ENCODE peak calls at places on chromosomes 13 and 19, in seven cellular contexts. One of them, this sample, is unnamed. For H3K4me1, the result is how much of the 10 kb centered on the place peaks cover.

GRCh38 chr19:47350599-47350998 is 1.5 kb downstream of the DHX34 start:
- DNase-seq in A673: no peak
- DNase-seq in A549: no peak
- DNase-seq in Peyer's patch: no peak
- DNase-seq in HepG2: no peak
- DNase-seq in left ventricle myocardium inferior: no peak
- DNase-seq in psoas muscle: no peak
- DNase-seq in this sample: no peak

GRCh38 chr13:77184455-77184854 is 142.4 kb downstream of the MYCBP2 start:
- DNase-seq in A673: no peak
- DNase-seq in A549: no peak
- DNase-seq in Peyer's patch: no peak
- DNase-seq in HepG2: no peak
- DNase-seq in left ventricle myocardium inferior: no peak
- DNase-seq in psoas muscle: no peak
- DNase-seq in this sample: no peak

GRCh38 chr19:13115936-13116281 is 631 bp downstream of the TRMT1 start:
- DNase-seq in A673: no peak
- DNase-seq in A549: no peak
- DNase-seq in Peyer's patch: no peak
- DNase-seq in HepG2: no peak
- DNase-seq in left ventricle myocardium inferior: no peak
- DNase-seq in psoas muscle: no peak
- DNase-seq in this sample: no peak

GRCh38 chr13:39935155-39935554 is 279.7 kb downstream of the COG6 start:
- DNase-seq in A673: no peak
- DNase-seq in A549: no peak
- DNase-seq in Peyer's patch: no peak
- DNase-seq in HepG2: no peak
- DNase-seq in left ventricle myocardium inferior: no peak
- DNase-seq in psoas muscle: no peak
- DNase-seq in this sample: no peak

GRCh38 chr13:28753208-28753892 is 34.6 kb upstream of the SLC46A3 start:
- DNase-seq in A673: peak
- DNase-seq in A549: peak
- DNase-seq in Peyer's patch: peak
- DNase-seq in HepG2: peak
- DNase-seq in left ventricle myocardium inferior: peak
- DNase-seq in psoas muscle: no peak
- DNase-seq in this sample: peak

GRCh38 chr13:41985788-41986508 is 25.0 kb upstream of the VWA8 start:
- DNase-seq in A673: peak
- DNase-seq in A549: peak
- DNase-seq in Peyer's patch: no peak
- DNase-seq in HepG2: no peak
- DNase-seq in left ventricle myocardium inferior: no peak
- DNase-seq in psoas muscle: no peak
- DNase-seq in this sample: no peak

GRCh38 chr19:45061965-45062364 is 14.3 kb downstream of the ZNF296 start:
- DNase-seq in A673: no peak
- DNase-seq in A549: no peak
- DNase-seq in Peyer's patch: no peak
- DNase-seq in HepG2: no peak
- DNase-seq in left ventricle myocardium inferior: no peak
- DNase-seq in psoas muscle: no peak
- DNase-seq in this sample: no peak

GRCh38 chr13:41564046-41564445 is 106.7 kb downstream of the RGCC start:
- DNase-seq in A673: peak
- DNase-seq in A549: no peak
- DNase-seq in Peyer's patch: no peak
- DNase-seq in HepG2: no peak
- DNase-seq in left ventricle myocardium inferior: no peak
- DNase-seq in psoas muscle: no peak
- DNase-seq in this sample: no peak

GRCh38 chr13:75507027-75508001 is 25.3 kb upstream of the TBC1D4 start:
- DNase-seq in A673: peak
- DNase-seq in A549: no peak
- DNase-seq in Peyer's patch: no peak
- DNase-seq in HepG2: no peak
- DNase-seq in left ventricle myocardium inferior: no peak
- DNase-seq in psoas muscle: no peak
- DNase-seq in this sample: no peak

GRCh38 chr13:44413095-44413494 is 39.5 kb downstream of the SERP2 start:
- DNase-seq in A673: no peak
- DNase-seq in A549: no peak
- DNase-seq in Peyer's patch: no peak
- DNase-seq in HepG2: no peak
- DNase-seq in left ventricle myocardium inferior: no peak
- DNase-seq in psoas muscle: no peak
- DNase-seq in this sample: no peak

GRCh38 chr13:82356667-82357066 is 1525.6 kb downstream of the SLITRK1 start:
- DNase-seq in A673: peak
- DNase-seq in A549: peak
- DNase-seq in Peyer's patch: no peak
- DNase-seq in HepG2: no peak
- DNase-seq in left ventricle myocardium inferior: no peak
- DNase-seq in psoas muscle: no peak
- DNase-seq in this sample: no peak

GRCh38 chr19:51110666-51110971 is 2.4 kb upstream of the CTU1 start:
- DNase-seq in A673: no peak
- DNase-seq in A549: no peak
- DNase-seq in Peyer's patch: no peak
- DNase-seq in HepG2: no peak
- DNase-seq in left ventricle myocardium inferior: no peak
- DNase-seq in psoas muscle: no peak
- DNase-seq in this sample: no peak

GRCh38 chr13:77047649-77048343 is 20.8 kb upstream of the FBXL3 start:
- DNase-seq in A673: no peak
- DNase-seq in A549: no peak
- DNase-seq in Peyer's patch: no peak
- DNase-seq in HepG2: no peak
- DNase-seq in left ventricle myocardium inferior: no peak
- DNase-seq in psoas muscle: no peak
- DNase-seq in this sample: no peak

GRCh38 chr19:27806471-27807070 is 1406.4 kb downstream of the UQCRFS1 start:
- DNase-seq in A673: no peak
- DNase-seq in A549: no peak
- DNase-seq in Peyer's patch: no peak
- DNase-seq in HepG2: no peak
- DNase-seq in left ventricle myocardium inferior: no peak
- DNase-seq in psoas muscle: no peak
- DNase-seq in this sample: no peak

GRCh38 chr13:114068723-114069322 is 63.6 kb downstream of the RASA3 start:
- DNase-seq in A673: no peak
- DNase-seq in A549: peak
- DNase-seq in Peyer's patch: peak
- DNase-seq in HepG2: no peak
- DNase-seq in left ventricle myocardium inferior: no peak
- DNase-seq in psoas muscle: no peak
- DNase-seq in this sample: no peak

GRCh38 chr19:58326914-58327726 is at the start of gene ZSCAN22:
- DNase-seq in A673: peak
- DNase-seq in A549: peak
- DNase-seq in Peyer's patch: peak
- DNase-seq in HepG2: peak
- DNase-seq in left ventricle myocardium inferior: peak
- DNase-seq in psoas muscle: peak
- DNase-seq in this sample: peak

GRCh38 chr19:51386882-51387520 is 773 bp downstream of the LIM2 start:
- DNase-seq in A673: no peak
- DNase-seq in A549: no peak
- DNase-seq in Peyer's patch: no peak
- DNase-seq in HepG2: no peak
- DNase-seq in left ventricle myocardium inferior: no peak
- DNase-seq in psoas muscle: no peak
- DNase-seq in this sample: no peak

GRCh38 chr13:35179494-35179893 is 237.4 kb downstream of the NBEA start:
- DNase-seq in A673: peak
- DNase-seq in A549: no peak
- DNase-seq in Peyer's patch: no peak
- DNase-seq in HepG2: no peak
- DNase-seq in left ventricle myocardium inferior: no peak
- DNase-seq in psoas muscle: no peak
- DNase-seq in this sample: no peak

GRCh38 chr13:93861818-93862217 is 617.7 kb downstream of the DCT start:
- DNase-seq in A673: peak
- DNase-seq in A549: peak
- DNase-seq in Peyer's patch: no peak
- DNase-seq in HepG2: no peak
- DNase-seq in left ventricle myocardium inferior: no peak
- DNase-seq in psoas muscle: no peak
- DNase-seq in this sample: peak

GRCh38 chr19:2686347-2686746 is 16.1 kb downstream of the GNG7 start:
- DNase-seq in A673: no peak
- DNase-seq in A549: no peak
- DNase-seq in Peyer's patch: no peak
- DNase-seq in HepG2: no peak
- DNase-seq in left ventricle myocardium inferior: no peak
- DNase-seq in psoas muscle: no peak
- DNase-seq in this sample: no peak

GRCh38 chr19:2690856-2691255 is 11.6 kb downstream of the GNG7 start:
- DNase-seq in A673: no peak
- DNase-seq in A549: no peak
- DNase-seq in Peyer's patch: no peak
- DNase-seq in HepG2: no peak
- DNase-seq in left ventricle myocardium inferior: no peak
- DNase-seq in psoas muscle: no peak
- DNase-seq in this sample: no peak

GRCh38 chr19:2683430-2683995 is 19.0 kb downstream of the GNG7 start:
- DNase-seq in A673: no peak
- DNase-seq in A549: no peak
- DNase-seq in Peyer's patch: no peak
- DNase-seq in HepG2: no peak
- DNase-seq in left ventricle myocardium inferior: no peak
- DNase-seq in psoas muscle: no peak
- DNase-seq in this sample: no peak

GRCh38 chr19:2680808-2681207 is 21.7 kb downstream of the GNG7 start:
- DNase-seq in A673: no peak
- DNase-seq in A549: no peak
- DNase-seq in Peyer's patch: peak
- DNase-seq in HepG2: no peak
- DNase-seq in left ventricle myocardium inferior: no peak
- DNase-seq in psoas muscle: no peak
- DNase-seq in this sample: no peak

DNA sequence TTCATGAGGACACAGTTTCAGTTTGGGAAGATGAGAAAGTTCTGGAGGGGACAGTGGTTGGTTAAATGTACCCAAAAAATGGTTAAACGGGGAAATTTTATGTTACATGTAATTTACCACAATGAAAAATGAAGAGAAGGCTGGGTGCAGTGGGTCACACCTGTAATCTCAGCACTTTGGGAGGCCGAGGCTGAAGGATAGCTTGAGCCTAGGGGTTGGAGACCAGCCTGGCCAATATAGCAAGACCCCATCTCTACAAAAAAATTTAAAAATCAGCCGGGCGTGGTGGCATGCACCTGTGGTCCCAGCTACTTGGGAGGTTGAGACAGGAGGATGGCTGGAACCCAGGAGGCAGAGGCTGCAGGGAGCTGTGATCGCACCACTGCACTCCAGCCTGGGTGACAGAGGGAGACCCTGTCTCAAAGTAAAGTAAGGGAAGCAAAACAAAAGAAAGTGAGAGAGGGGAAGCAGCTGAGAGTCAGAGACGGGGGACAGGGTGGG is 17.2 kb downstream of the GNG7 start:
- DNase-seq in A673: no peak
- DNase-seq in A549: no peak
- DNase-seq in Peyer's patch: no peak
- DNase-seq in HepG2: no peak
- DNase-seq in left ventricle myocardium inferior: no peak
- DNase-seq in psoas muscle: no peak
- DNase-seq in this sample: no peak
- H3K4me1 ChIP-seq in A673: under half
- H3K4me1 ChIP-seq in A549: under half
- H3K4me1 ChIP-seq in Peyer's patch: under half
- H3K4me1 ChIP-seq in HepG2: under half
- H3K4me1 ChIP-seq in left ventricle myocardium inferior: under half
- H3K4me1 ChIP-seq in psoas muscle: under half
- H3K4me1 ChIP-seq in this sample: under half

DNA sequence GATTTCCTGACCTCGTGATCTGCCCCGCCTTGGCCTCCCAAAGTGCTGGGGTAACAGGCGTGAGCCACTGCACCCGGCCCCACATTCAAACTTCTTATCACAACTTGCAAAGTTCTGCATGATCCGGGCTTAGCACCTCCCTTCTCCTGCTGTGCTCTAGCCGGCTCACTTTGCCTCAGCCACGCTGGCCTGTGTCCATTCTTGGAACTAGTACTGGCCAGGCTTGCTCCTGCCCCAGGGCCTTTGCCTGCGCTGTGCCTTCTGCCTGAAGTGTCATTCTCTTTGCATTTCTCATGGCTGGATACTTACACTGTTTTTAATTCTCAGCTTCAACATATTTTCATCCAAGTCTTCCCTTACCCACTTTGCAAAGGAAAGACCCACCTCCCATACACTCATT is 29.9 kb downstream of the CACNG6 start:
- DNase-seq in A673: no peak
- DNase-seq in A549: no peak
- DNase-seq in Peyer's patch: no peak
- DNase-seq in HepG2: no peak
- DNase-seq in left ventricle myocardium inferior: no peak
- DNase-seq in psoas muscle: no peak
- DNase-seq in this sample: no peak
- H3K4me3 ChIP-seq in A673: no peak
- H3K4me3 ChIP-seq in A549: no peak
- H3K4me3 ChIP-seq in Peyer's patch: no peak
- H3K4me3 ChIP-seq in HepG2: no peak
- H3K4me3 ChIP-seq in left ventricle myocardium inferior: no peak
- H3K4me3 ChIP-seq in psoas muscle: no peak
- H3K4me3 ChIP-seq in this sample: no peak

GRCh38 chr19:5152767-5153532 is 184.0 kb downstream of the KDM4B start:
- DNase-seq in A673: no peak
- DNase-seq in A549: no peak
- DNase-seq in Peyer's patch: no peak
- DNase-seq in HepG2: no peak
- DNase-seq in left ventricle myocardium inferior: no peak
- DNase-seq in psoas muscle: no peak
- DNase-seq in this sample: no peak
- TF ChIP-seq CTCF in A673: no peak
- TF ChIP-seq CTCF in A549: no peak
- TF ChIP-seq CTCF in Peyer's patch: no peak
- TF ChIP-seq CTCF in HepG2: no peak
- TF ChIP-seq CTCF in left ventricle myocardium inferior: no peak
- TF ChIP-seq CTCF in psoas muscle: no peak
- TF ChIP-seq CTCF in this sample: no peak

DNA sequence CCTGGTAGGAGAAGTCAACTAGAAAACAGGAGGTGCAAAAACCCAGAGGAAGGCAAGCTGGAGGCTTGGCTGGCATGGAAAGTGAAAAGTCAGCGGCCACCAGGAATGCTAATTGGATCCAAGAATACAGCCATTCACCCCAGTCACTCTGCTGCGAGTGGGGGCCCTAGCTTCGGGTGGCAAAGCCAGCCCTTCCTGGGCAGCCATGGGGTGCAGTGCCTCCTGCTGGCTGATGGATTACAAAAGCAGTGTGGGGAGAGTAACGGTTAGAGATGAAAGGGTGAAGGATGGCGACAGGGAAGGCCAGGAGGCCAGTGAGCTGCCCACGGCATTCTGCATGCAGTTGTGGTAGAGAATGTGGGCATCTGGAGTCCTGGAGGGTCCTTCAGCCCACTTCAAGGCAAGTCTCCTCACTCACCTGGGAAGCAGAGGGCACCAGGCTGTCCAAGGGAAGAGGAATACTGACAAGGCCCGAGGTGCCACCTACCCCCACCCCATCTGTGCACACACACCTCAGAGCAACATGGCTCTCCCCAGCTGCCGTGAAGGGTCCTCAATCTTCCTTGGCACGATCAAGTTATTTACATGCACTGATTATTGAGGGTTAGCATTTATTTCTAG is 20.3 kb upstream of the EPHX3 start:
- DNase-seq in A673: peak
- DNase-seq in A549: peak
- DNase-seq in Peyer's patch: no peak
- DNase-seq in HepG2: no peak
- DNase-seq in left ventricle myocardium inferior: no peak
- DNase-seq in psoas muscle: no peak
- DNase-seq in this sample: no peak
- H3K4me1 ChIP-seq in A673: under half
- H3K4me1 ChIP-seq in A549: half or more
- H3K4me1 ChIP-seq in Peyer's patch: under half
- H3K4me1 ChIP-seq in HepG2: under half
- H3K4me1 ChIP-seq in left ventricle myocardium inferior: half or more
- H3K4me1 ChIP-seq in psoas muscle: half or more
- H3K4me1 ChIP-seq in this sample: under half

This sample was measured in BE2C.